ENCODE peak calls at places on chromosomes 11 and 22, in eight cellular contexts. One of them, this sample, is unnamed.

GRCh38 chr11:57974830-57975229 is 48.9 kb upstream of the OR9Q1 start:
- DNase-seq in brain microvascular endothelial cell: no peak
- DNase-seq in Calu3: no peak
- DNase-seq in lower leg skin: no peak
- DNase-seq in CD4-positive, alpha-beta T cell: no peak
- DNase-seq in epithelial cell of esophagus: no peak
- DNase-seq in tibial nerve: no peak
- DNase-seq in upper lobe of right lung: no peak
- DNase-seq in this sample: no peak

GRCh38 chr11:128488471-128488870 is 98.9 kb downstream of the ETS1 start:
- DNase-seq in upper lobe of right lung: no peak
- DNase-seq in tibial nerve: no peak
- DNase-seq in brain microvascular endothelial cell: peak
- DNase-seq in epithelial cell of esophagus: peak
- DNase-seq in lower leg skin: no peak
- DNase-seq in Calu3: no peak
- DNase-seq in CD4-positive, alpha-beta T cell: no peak
- DNase-seq in this sample: no peak

GRCh38 chr11:27716850-27717249 is 16.6 kb upstream of the BDNF start:
- DNase-seq in epithelial cell of esophagus: no peak
- DNase-seq in lower leg skin: no peak
- DNase-seq in Calu3: no peak
- DNase-seq in tibial nerve: no peak
- DNase-seq in CD4-positive, alpha-beta T cell: no peak
- DNase-seq in brain microvascular endothelial cell: no peak
- DNase-seq in upper lobe of right lung: no peak
- DNase-seq in this sample: no peak

GRCh38 chr11:20360650-20361049 is 2.9 kb upstream of the HTATIP2 start:
- DNase-seq in lower leg skin: no peak
- DNase-seq in CD4-positive, alpha-beta T cell: peak
- DNase-seq in upper lobe of right lung: no peak
- DNase-seq in epithelial cell of esophagus: no peak
- DNase-seq in brain microvascular endothelial cell: peak
- DNase-seq in tibial nerve: no peak
- DNase-seq in Calu3: peak
- DNase-seq in this sample: no peak

GRCh38 chr22:20510811-20511577 is 3.6 kb downstream of the MED15 start:
- DNase-seq in upper lobe of right lung: no peak
- DNase-seq in tibial nerve: no peak
- DNase-seq in brain microvascular endothelial cell: no peak
- DNase-seq in Calu3: no peak
- DNase-seq in CD4-positive, alpha-beta T cell: no peak
- DNase-seq in lower leg skin: no peak
- DNase-seq in epithelial cell of esophagus: peak
- DNase-seq in this sample: no peak

GRCh38 chr11:11640152-11640551 is 18.3 kb upstream of the GALNT18 start:
- DNase-seq in epithelial cell of esophagus: no peak
- DNase-seq in tibial nerve: no peak
- DNase-seq in brain microvascular endothelial cell: no peak
- DNase-seq in upper lobe of right lung: no peak
- DNase-seq in CD4-positive, alpha-beta T cell: no peak
- DNase-seq in Calu3: no peak
- DNase-seq in lower leg skin: no peak
- DNase-seq in this sample: no peak

GRCh38 chr11:80593981-80594380 is 1153.2 kb upstream of the TENM4 start:
- DNase-seq in tibial nerve: no peak
- DNase-seq in Calu3: peak
- DNase-seq in brain microvascular endothelial cell: peak
- DNase-seq in epithelial cell of esophagus: peak
- DNase-seq in CD4-positive, alpha-beta T cell: no peak
- DNase-seq in upper lobe of right lung: no peak
- DNase-seq in lower leg skin: no peak
- DNase-seq in this sample: no peak

GRCh38 chr22:32662587-32662915 is 139.0 kb upstream of the TIMP3 start:
- DNase-seq in upper lobe of right lung: no peak
- DNase-seq in CD4-positive, alpha-beta T cell: no peak
- DNase-seq in Calu3: no peak
- DNase-seq in epithelial cell of esophagus: no peak
- DNase-seq in tibial nerve: no peak
- DNase-seq in brain microvascular endothelial cell: no peak
- DNase-seq in lower leg skin: no peak
- DNase-seq in this sample: no peak

GRCh38 chr11:6817668-6818067 is 18.2 kb upstream of the OR6A2 start:
- DNase-seq in epithelial cell of esophagus: no peak
- DNase-seq in upper lobe of right lung: no peak
- DNase-seq in lower leg skin: no peak
- DNase-seq in tibial nerve: no peak
- DNase-seq in CD4-positive, alpha-beta T cell: no peak
- DNase-seq in brain microvascular endothelial cell: no peak
- DNase-seq in Calu3: no peak
- DNase-seq in this sample: no peak

GRCh38 chr22:21070690-21071615 is 25.2 kb downstream of the LRRC74B start:
- DNase-seq in tibial nerve: no peak
- DNase-seq in brain microvascular endothelial cell: no peak
- DNase-seq in lower leg skin: no peak
- DNase-seq in CD4-positive, alpha-beta T cell: no peak
- DNase-seq in epithelial cell of esophagus: no peak
- DNase-seq in Calu3: no peak
- DNase-seq in upper lobe of right lung: no peak
- DNase-seq in this sample: no peak

GRCh38 chr11:76330651-76331050 is 50.3 kb downstream of the THAP12 start:
- DNase-seq in brain microvascular endothelial cell: no peak
- DNase-seq in epithelial cell of esophagus: no peak
- DNase-seq in lower leg skin: no peak
- DNase-seq in CD4-positive, alpha-beta T cell: no peak
- DNase-seq in upper lobe of right lung: no peak
- DNase-seq in Calu3: no peak
- DNase-seq in tibial nerve: no peak
- DNase-seq in this sample: no peak

GRCh38 chr22:20490183-20490940 is 5.2 kb downstream of the KLHL22 start:
- DNase-seq in CD4-positive, alpha-beta T cell: no peak
- DNase-seq in upper lobe of right lung: no peak
- DNase-seq in tibial nerve: no peak
- DNase-seq in lower leg skin: no peak
- DNase-seq in brain microvascular endothelial cell: no peak
- DNase-seq in epithelial cell of esophagus: no peak
- DNase-seq in Calu3: no peak
- DNase-seq in this sample: no peak

GRCh38 chr11:111355101-111355500 is 24.0 kb downstream of the POU2AF1 start:
- DNase-seq in brain microvascular endothelial cell: no peak
- DNase-seq in Calu3: no peak
- DNase-seq in upper lobe of right lung: no peak
- DNase-seq in lower leg skin: peak
- DNase-seq in CD4-positive, alpha-beta T cell: no peak
- DNase-seq in tibial nerve: no peak
- DNase-seq in epithelial cell of esophagus: no peak
- DNase-seq in this sample: no peak

GRCh38 chr11:123590296-123590912 is 64.0 kb downstream of the SCN3B start:
- DNase-seq in brain microvascular endothelial cell: peak
- DNase-seq in lower leg skin: no peak
- DNase-seq in Calu3: peak
- DNase-seq in epithelial cell of esophagus: peak
- DNase-seq in upper lobe of right lung: no peak
- DNase-seq in tibial nerve: peak
- DNase-seq in CD4-positive, alpha-beta T cell: no peak
- DNase-seq in this sample: no peak

GRCh38 chr22:36325163-36326031 is 62.4 kb downstream of the MYH9 start:
- DNase-seq in upper lobe of right lung: peak
- DNase-seq in epithelial cell of esophagus: peak
- DNase-seq in Calu3: no peak
- DNase-seq in lower leg skin: peak
- DNase-seq in brain microvascular endothelial cell: peak
- DNase-seq in tibial nerve: peak
- DNase-seq in CD4-positive, alpha-beta T cell: no peak
- DNase-seq in this sample: no peak

GRCh38 chr22:23523746-23524145 is 56.3 kb downstream of the IGLL1 start:
- DNase-seq in CD4-positive, alpha-beta T cell: no peak
- DNase-seq in brain microvascular endothelial cell: no peak
- DNase-seq in upper lobe of right lung: peak
- DNase-seq in tibial nerve: no peak
- DNase-seq in lower leg skin: no peak
- DNase-seq in Calu3: no peak
- DNase-seq in epithelial cell of esophagus: no peak
- DNase-seq in this sample: no peak

GRCh38 chr22:23520875-23521441 is 59.1 kb downstream of the IGLL1 start:
- DNase-seq in tibial nerve: peak
- DNase-seq in lower leg skin: no peak
- DNase-seq in upper lobe of right lung: no peak
- DNase-seq in epithelial cell of esophagus: peak
- DNase-seq in Calu3: no peak
- DNase-seq in CD4-positive, alpha-beta T cell: no peak
- DNase-seq in brain microvascular endothelial cell: peak
- DNase-seq in this sample: no peak

GRCh38 chr22:23519442-23520177 is 60.5 kb downstream of the IGLL1 start:
- DNase-seq in Calu3: no peak
- DNase-seq in epithelial cell of esophagus: no peak
- DNase-seq in upper lobe of right lung: no peak
- DNase-seq in tibial nerve: no peak
- DNase-seq in brain microvascular endothelial cell: no peak
- DNase-seq in lower leg skin: no peak
- DNase-seq in CD4-positive, alpha-beta T cell: no peak
- DNase-seq in this sample: no peak

GRCh38 chr22:23522642-23523251 is 57.3 kb downstream of the IGLL1 start:
- DNase-seq in brain microvascular endothelial cell: no peak
- DNase-seq in tibial nerve: peak
- DNase-seq in upper lobe of right lung: peak
- DNase-seq in CD4-positive, alpha-beta T cell: no peak
- DNase-seq in Calu3: peak
- DNase-seq in lower leg skin: no peak
- DNase-seq in epithelial cell of esophagus: no peak
- DNase-seq in this sample: no peak

DNA sequence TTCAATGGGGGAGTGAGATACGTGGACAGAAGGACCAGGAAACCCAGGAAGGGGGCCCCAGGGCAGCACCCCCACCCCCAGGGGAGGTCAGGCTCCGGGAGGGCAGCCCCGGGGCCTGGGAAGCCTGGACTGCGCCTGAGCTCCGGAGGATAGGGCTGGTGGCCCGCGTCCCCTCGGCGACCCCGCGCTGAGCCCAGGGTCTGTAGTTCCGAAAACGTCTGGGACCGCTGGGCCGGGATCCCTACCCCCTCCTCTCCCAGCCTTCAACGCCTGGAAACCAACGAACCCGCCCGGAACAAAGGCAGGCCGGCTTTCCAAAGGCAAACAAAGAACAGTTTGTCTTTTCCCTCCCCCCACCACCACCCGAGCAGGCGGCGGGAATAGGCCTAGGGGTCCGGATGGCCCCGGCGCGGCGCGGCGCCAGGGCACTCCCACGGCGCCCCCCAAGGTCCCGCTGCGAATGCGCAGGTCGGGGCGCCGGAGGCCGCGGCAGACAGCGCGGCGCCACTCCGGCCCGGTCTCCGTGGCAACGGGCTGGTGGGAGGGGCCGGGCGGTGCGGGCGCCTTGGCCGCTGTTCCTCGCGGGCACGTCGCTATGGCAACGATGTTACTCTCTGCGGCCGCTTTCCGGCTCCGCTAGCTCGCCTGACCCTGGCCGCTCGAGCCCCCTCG is 58.5 kb downstream of the IGLL1 start:
- DNase-seq in brain microvascular endothelial cell: peak
- DNase-seq in CD4-positive, alpha-beta T cell: peak
- DNase-seq in tibial nerve: peak
- DNase-seq in epithelial cell of esophagus: peak
- DNase-seq in lower leg skin: peak
- DNase-seq in Calu3: peak
- DNase-seq in upper lobe of right lung: peak
- DNase-seq in this sample: peak
- TF ChIP-seq CTCF in brain microvascular endothelial cell: no peak
- TF ChIP-seq CTCF in CD4-positive, alpha-beta T cell: no peak
- TF ChIP-seq CTCF in tibial nerve: no peak
- TF ChIP-seq CTCF in epithelial cell of esophagus: no peak
- TF ChIP-seq CTCF in lower leg skin: no peak
- TF ChIP-seq CTCF in Calu3: no peak
- TF ChIP-seq CTCF in upper lobe of right lung: no peak
- TF ChIP-seq CTCF in this sample: peak

DNA sequence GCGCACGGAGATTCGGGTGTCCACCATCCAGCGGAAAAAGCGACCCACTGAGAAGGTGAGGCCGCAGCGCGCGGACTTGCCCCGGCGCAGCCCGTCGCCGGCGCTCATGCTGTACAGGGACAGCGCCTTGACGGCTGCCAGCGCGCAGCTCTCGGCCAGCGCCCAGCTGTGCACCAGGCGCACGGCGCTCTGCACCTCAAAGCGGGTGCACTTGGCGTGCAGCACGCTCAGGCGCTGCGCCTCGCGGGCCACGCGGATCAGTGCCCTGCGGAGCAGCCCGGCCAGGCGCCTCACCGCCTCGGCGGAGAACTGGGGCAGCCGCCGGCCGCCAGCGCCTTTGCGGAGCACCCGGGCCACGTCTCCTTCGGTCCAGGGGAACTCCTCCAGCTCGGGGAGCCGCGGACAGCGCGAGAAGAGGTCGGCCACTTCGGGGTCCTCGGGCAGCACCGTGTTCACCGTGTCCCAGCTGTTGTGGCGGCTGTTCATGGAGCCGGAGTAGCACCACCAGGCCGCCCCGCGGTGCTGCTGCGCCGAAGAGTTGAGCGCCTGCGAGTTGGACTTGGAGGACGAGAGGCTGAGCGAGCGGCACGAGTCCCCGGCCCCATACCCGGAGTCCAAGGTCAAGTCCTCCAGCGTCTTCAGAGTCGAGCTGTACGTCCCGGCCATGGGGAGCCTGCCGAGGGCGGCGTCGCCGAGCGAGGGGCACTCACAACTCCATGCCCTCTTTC is 728 bp downstream of the ABTB2 start:
- DNase-seq in Calu3: peak
- DNase-seq in upper lobe of right lung: peak
- DNase-seq in lower leg skin: peak
- DNase-seq in brain microvascular endothelial cell: peak
- DNase-seq in CD4-positive, alpha-beta T cell: peak
- DNase-seq in tibial nerve: peak
- DNase-seq in epithelial cell of esophagus: peak
- DNase-seq in this sample: peak
- TF ChIP-seq CTCF in Calu3: no peak
- TF ChIP-seq CTCF in upper lobe of right lung: no peak
- TF ChIP-seq CTCF in lower leg skin: no peak
- TF ChIP-seq CTCF in brain microvascular endothelial cell: peak
- TF ChIP-seq CTCF in CD4-positive, alpha-beta T cell: no peak
- TF ChIP-seq CTCF in tibial nerve: no peak
- TF ChIP-seq CTCF in epithelial cell of esophagus: no peak
- TF ChIP-seq CTCF in this sample: no peak

DNA sequence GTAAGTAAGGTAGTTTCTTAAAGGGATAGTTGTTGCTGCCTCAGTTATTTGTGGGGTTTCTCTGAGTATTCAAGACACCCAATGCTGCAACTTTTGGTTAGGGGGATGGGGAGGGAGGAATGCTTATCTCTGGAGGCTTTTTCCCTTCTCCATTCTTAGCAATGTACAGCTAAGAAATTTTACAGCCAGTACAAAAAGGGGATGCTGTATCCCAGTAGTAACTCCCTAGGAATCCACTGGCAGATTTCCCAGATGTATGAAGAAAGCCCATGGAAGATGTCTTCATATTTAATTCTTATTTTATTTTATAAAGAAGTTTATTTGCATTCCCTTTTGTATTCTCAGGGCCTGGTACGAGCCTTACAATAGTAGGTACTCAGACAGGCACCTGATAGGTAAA is 154.8 kb downstream of the ENTHD1 start:
- DNase-seq in Calu3: no peak
- DNase-seq in brain microvascular endothelial cell: peak
- DNase-seq in tibial nerve: no peak
- DNase-seq in lower leg skin: no peak
- DNase-seq in epithelial cell of esophagus: peak
- DNase-seq in CD4-positive, alpha-beta T cell: no peak
- DNase-seq in upper lobe of right lung: no peak
- DNase-seq in this sample: no peak
- TF ChIP-seq CTCF in Calu3: no peak
- TF ChIP-seq CTCF in brain microvascular endothelial cell: no peak
- TF ChIP-seq CTCF in tibial nerve: no peak
- TF ChIP-seq CTCF in lower leg skin: no peak
- TF ChIP-seq CTCF in epithelial cell of esophagus: no peak
- TF ChIP-seq CTCF in CD4-positive, alpha-beta T cell: no peak
- TF ChIP-seq CTCF in upper lobe of right lung: no peak
- TF ChIP-seq CTCF in this sample: no peak

GRCh38 chr11:91773090-91773489 is 451.5 kb upstream of the FAT3 start:
- DNase-seq in lower leg skin: no peak
- DNase-seq in brain microvascular endothelial cell: no peak
- DNase-seq in epithelial cell of esophagus: no peak
- DNase-seq in tibial nerve: no peak
- DNase-seq in Calu3: peak
- DNase-seq in upper lobe of right lung: no peak
- DNase-seq in CD4-positive, alpha-beta T cell: no peak
- DNase-seq in this sample: no peak
- TF ChIP-seq CTCF in lower leg skin: no peak
- TF ChIP-seq CTCF in brain microvascular endothelial cell: no peak
- TF ChIP-seq CTCF in epithelial cell of esophagus: no peak
- TF ChIP-seq CTCF in tibial nerve: no peak
- TF ChIP-seq CTCF in Calu3: no peak
- TF ChIP-seq CTCF in upper lobe of right lung: no peak
- TF ChIP-seq CTCF in CD4-positive, alpha-beta T cell: no peak
- TF ChIP-seq CTCF in this sample: no peak

This sample was measured in natural killer cell.